ENCODE peak calls at places on chromosomes 5 and 9, in six cellular contexts. V is EL; R is G401; I is T follicular helper cell; W is activated CD4-positive, alpha-beta T cell treated with anti-CD3 and anti-CD28 coated beads for 4 hours; Z is GM23248. P is an unnamed sample.

GRCh38 chr9:129717991-129718390 is 34.9 kb downstream of the PTGES start:
- DNase-seq in V (no peak), R (no peak), I (no peak), W (no peak), Z (no peak), P (no peak)

GRCh38 chr5:130136300-130136699 is 232.0 kb downstream of the CHSY3 start:
- DNase-seq in V (no peak), R (no peak), I (no peak), W (no peak), Z (no peak), P (no peak)

GRCh38 chr5:82295144-82295543 is 17.0 kb upstream of the RPS23 start:
- DNase-seq in V (no peak), R (no peak), I (no peak), W (no peak), Z (no peak), P (no peak)

GRCh38 chr5:2900360-2900759 is 148.9 kb upstream of the IRX2 start:
- DNase-seq in V (no peak), R (no peak), I (no peak), W (no peak), Z (no peak), P (no peak)

GRCh38 chr5:91541696-91542095 is 158.6 kb upstream of the ARRDC3 start:
- DNase-seq in V (peak), R (no peak), I (no peak), W (no peak), Z (peak), P (no peak)

GRCh38 chr5:90645024-90645610 is 86.5 kb downstream of the ADGRV1 start:
- DNase-seq in V (peak), R (no peak), I (no peak), W (no peak), Z (no peak), P (no peak)

GRCh38 chr5:102754499-102755424 is at the start of gene PAM:
- DNase-seq in V (peak), R (peak), I (peak), W (peak), Z (peak), P (peak)

GRCh38 chr9:134168731-134169130 is 4.4 kb upstream of the RNU6ATAC start:
- DNase-seq in V (no peak), R (no peak), I (no peak), W (no peak), Z (no peak), P (no peak)

GRCh38 chr5:103461223-103461622 is 101.4 kb downstream of the NUDT12 start:
- DNase-seq in V (peak), R (no peak), I (no peak), W (no peak), Z (peak), P (peak)

GRCh38 chr9:78714591-78714990 is 417.7 kb downstream of the PSAT1 start:
- DNase-seq in V (peak), R (peak), I (no peak), W (no peak), Z (peak), P (peak)